ENCODE peak calls at places on chromosome 18, in seven cellular contexts. One of them, this sample, is unnamed.

GRCh38 chr18:9047715-9048114 is 54.8 kb upstream of the NDUFV2 start:
- DNase-seq in SK-N-SH: no peak
- DNase-seq in HCT116: no peak
- DNase-seq in HepG2: no peak
- DNase-seq in GM12878: no peak
- DNase-seq in Panc1: no peak
- DNase-seq in K562: no peak
- DNase-seq in this sample: no peak

GRCh38 chr18:7084766-7085080 is 32.9 kb downstream of the LAMA1 start:
- DNase-seq in GM12878: no peak
- DNase-seq in K562: no peak
- DNase-seq in SK-N-SH: no peak
- DNase-seq in HCT116: no peak
- DNase-seq in HepG2: no peak
- DNase-seq in Panc1: no peak
- DNase-seq in this sample: no peak

GRCh38 chr18:67805261-67805660 is 288.7 kb upstream of the DSEL start:
- DNase-seq in Panc1: no peak
- DNase-seq in GM12878: no peak
- DNase-seq in HepG2: no peak
- DNase-seq in SK-N-SH: no peak
- DNase-seq in HCT116: no peak
- DNase-seq in K562: no peak
- DNase-seq in this sample: no peak

GRCh38 chr18:31241900-31242409 is 76.0 kb upstream of the DSG1 start:
- DNase-seq in HepG2: peak
- DNase-seq in K562: peak
- DNase-seq in HCT116: peak
- DNase-seq in GM12878: no peak
- DNase-seq in Panc1: no peak
- DNase-seq in SK-N-SH: peak
- DNase-seq in this sample: peak

GRCh38 chr18:48929212-48929612 is 21.6 kb downstream of the SMAD7 start:
- DNase-seq in HCT116: no peak
- DNase-seq in K562: no peak
- DNase-seq in HepG2: no peak
- DNase-seq in GM12878: no peak
- DNase-seq in SK-N-SH: no peak
- DNase-seq in Panc1: no peak
- DNase-seq in this sample: no peak

GRCh38 chr18:73613706-73614340 is 533.8 kb downstream of the FBXO15 start:
- DNase-seq in HepG2: no peak
- DNase-seq in K562: no peak
- DNase-seq in GM12878: no peak
- DNase-seq in SK-N-SH: no peak
- DNase-seq in HCT116: no peak
- DNase-seq in Panc1: no peak
- DNase-seq in this sample: no peak

GRCh38 chr18:51288582-51288981 is 91.1 kb upstream of the MEX3C start:
- DNase-seq in K562: no peak
- DNase-seq in HCT116: no peak
- DNase-seq in SK-N-SH: no peak
- DNase-seq in GM12878: no peak
- DNase-seq in HepG2: no peak
- DNase-seq in Panc1: no peak
- DNase-seq in this sample: no peak

GRCh38 chr18:48949051-48949605 is 1.6 kb downstream of the SMAD7 start:
- DNase-seq in HCT116: no peak
- DNase-seq in Panc1: no peak
- DNase-seq in SK-N-SH: no peak
- DNase-seq in GM12878: no peak
- DNase-seq in HepG2: no peak
- DNase-seq in K562: no peak
- DNase-seq in this sample: no peak

GRCh38 chr18:49768051-49768391 is 45.3 kb downstream of the ACAA2 start:
- DNase-seq in GM12878: no peak
- DNase-seq in SK-N-SH: no peak
- DNase-seq in HepG2: peak
- DNase-seq in K562: no peak
- DNase-seq in HCT116: peak
- DNase-seq in Panc1: peak
- DNase-seq in this sample: peak

GRCh38 chr18:36600548-36600947 is 228.3 kb downstream of the TPGS2 start:
- DNase-seq in HCT116: no peak
- DNase-seq in HepG2: no peak
- DNase-seq in K562: no peak
- DNase-seq in SK-N-SH: no peak
- DNase-seq in Panc1: no peak
- DNase-seq in GM12878: no peak
- DNase-seq in this sample: no peak

GRCh38 chr18:75727479-75727878 is 300.0 kb upstream of the SMIM21 start:
- DNase-seq in SK-N-SH: peak
- DNase-seq in HCT116: peak
- DNase-seq in HepG2: peak
- DNase-seq in Panc1: peak
- DNase-seq in K562: peak
- DNase-seq in GM12878: no peak
- DNase-seq in this sample: peak

GRCh38 chr18:67232406-67232805 is 284.1 kb downstream of the DSEL start:
- DNase-seq in HCT116: no peak
- DNase-seq in GM12878: no peak
- DNase-seq in Panc1: no peak
- DNase-seq in SK-N-SH: no peak
- DNase-seq in K562: no peak
- DNase-seq in HepG2: no peak
- DNase-seq in this sample: peak

GRCh38 chr18:26190506-26190905 is 35.7 kb upstream of the TAF4B start:
- DNase-seq in Panc1: no peak
- DNase-seq in HepG2: no peak
- DNase-seq in SK-N-SH: no peak
- DNase-seq in HCT116: no peak
- DNase-seq in GM12878: peak
- DNase-seq in K562: no peak
- DNase-seq in this sample: no peak

GRCh38 chr18:3799515-3799914 is 349.5 kb downstream of the TGIF1 start:
- DNase-seq in K562: no peak
- DNase-seq in Panc1: no peak
- DNase-seq in HepG2: no peak
- DNase-seq in GM12878: no peak
- DNase-seq in HCT116: no peak
- DNase-seq in SK-N-SH: no peak
- DNase-seq in this sample: no peak

GRCh38 chr18:3118195-3119010 is 101.4 kb downstream of the MYOM1 start:
- DNase-seq in Panc1: no peak
- DNase-seq in HCT116: no peak
- DNase-seq in SK-N-SH: no peak
- DNase-seq in HepG2: peak
- DNase-seq in GM12878: no peak
- DNase-seq in K562: no peak
- DNase-seq in this sample: no peak

GRCh38 chr18:12860530-12860929 is 23.5 kb downstream of the PTPN2 start:
- DNase-seq in Panc1: no peak
- DNase-seq in K562: no peak
- DNase-seq in GM12878: no peak
- DNase-seq in HCT116: no peak
- DNase-seq in HepG2: no peak
- DNase-seq in SK-N-SH: no peak
- DNase-seq in this sample: no peak

GRCh38 chr18:12863687-12864086 is 20.4 kb downstream of the PTPN2 start:
- DNase-seq in GM12878: no peak
- DNase-seq in K562: no peak
- DNase-seq in Panc1: no peak
- DNase-seq in SK-N-SH: no peak
- DNase-seq in HepG2: no peak
- DNase-seq in HCT116: no peak
- DNase-seq in this sample: no peak

GRCh38 chr18:12862874-12863482 is 21.1 kb downstream of the PTPN2 start:
- DNase-seq in HCT116: no peak
- DNase-seq in SK-N-SH: no peak
- DNase-seq in K562: no peak
- DNase-seq in GM12878: no peak
- DNase-seq in Panc1: no peak
- DNase-seq in HepG2: no peak
- DNase-seq in this sample: no peak

GRCh38 chr18:12861637-12862036 is 22.4 kb downstream of the PTPN2 start:
- DNase-seq in HepG2: no peak
- DNase-seq in GM12878: no peak
- DNase-seq in Panc1: no peak
- DNase-seq in SK-N-SH: no peak
- DNase-seq in HCT116: no peak
- DNase-seq in K562: no peak
- DNase-seq in this sample: no peak

DNA sequence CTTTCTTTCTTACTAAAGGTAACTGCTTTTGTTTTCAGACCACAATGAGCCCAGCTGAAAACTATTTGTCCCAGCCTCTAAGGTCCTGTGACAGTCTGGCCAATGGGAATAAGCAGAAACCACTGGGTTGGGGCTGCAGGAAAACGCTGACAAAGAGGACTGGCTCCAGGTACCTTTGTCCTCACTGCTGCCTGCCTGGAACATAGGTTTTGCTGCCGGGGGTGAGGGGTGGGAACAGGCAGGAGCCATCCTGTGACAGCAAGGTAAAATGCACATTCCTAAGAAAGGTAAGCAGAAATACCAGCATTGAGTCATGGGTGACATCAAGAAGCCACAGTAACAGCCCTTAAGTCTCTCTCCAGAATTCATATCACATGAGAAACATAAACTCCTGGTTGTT is 21.6 kb downstream of the PTPN2 start:
- DNase-seq in SK-N-SH: no peak
- DNase-seq in K562: no peak
- DNase-seq in GM12878: no peak
- DNase-seq in HepG2: no peak
- DNase-seq in Panc1: no peak
- DNase-seq in HCT116: no peak
- DNase-seq in this sample: peak
- TF ChIP-seq SIN3A in SK-N-SH: no peak
- TF ChIP-seq SIN3A in K562: no peak
- TF ChIP-seq SIN3A in GM12878: no peak
- TF ChIP-seq SIN3A in HepG2: no peak
- TF ChIP-seq SIN3A in Panc1: no peak
- TF ChIP-seq SIN3A in HCT116: no peak
- TF ChIP-seq SIN3A in this sample: no peak

DNA sequence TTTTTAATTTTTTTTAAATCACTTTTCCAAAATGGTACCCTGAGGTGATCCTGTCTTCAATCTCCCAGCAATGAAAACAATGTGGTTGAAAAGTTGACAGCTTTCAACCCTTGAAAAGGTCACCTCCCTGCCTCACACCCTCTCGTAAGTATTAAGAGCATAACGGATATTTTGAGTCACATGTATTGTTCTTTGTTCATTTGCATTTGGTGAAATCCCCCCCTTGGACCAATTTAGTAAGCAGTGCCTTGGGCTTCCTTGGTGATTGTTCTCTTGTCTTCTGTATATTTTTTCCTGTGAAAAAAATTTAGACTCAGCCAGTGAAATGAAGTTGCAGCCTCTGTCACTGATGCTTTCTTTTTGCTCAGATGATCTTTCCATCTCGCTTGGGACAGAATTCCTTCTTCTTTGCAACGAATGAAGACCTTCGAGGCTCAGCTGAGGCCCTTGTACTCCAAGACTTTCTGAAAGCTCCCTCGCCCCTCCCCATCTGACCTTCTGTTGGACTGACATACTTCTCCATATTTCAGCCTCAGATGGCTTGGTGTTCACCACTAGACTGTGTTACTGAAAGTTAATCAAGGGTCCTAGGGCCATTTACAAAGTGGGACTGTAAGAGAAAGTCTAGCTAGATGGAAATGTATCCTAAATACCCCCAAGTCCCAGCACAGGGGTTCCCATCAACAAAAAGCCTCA is 158.4 kb downstream of the BCL2 start:
- DNase-seq in GM12878: peak
- DNase-seq in HCT116: no peak
- DNase-seq in HepG2: no peak
- DNase-seq in SK-N-SH: no peak
- DNase-seq in K562: no peak
- DNase-seq in Panc1: no peak
- DNase-seq in this sample: no peak
- TF ChIP-seq SIN3A in GM12878: no peak
- TF ChIP-seq SIN3A in HCT116: no peak
- TF ChIP-seq SIN3A in HepG2: no peak
- TF ChIP-seq SIN3A in SK-N-SH: no peak
- TF ChIP-seq SIN3A in K562: no peak
- TF ChIP-seq SIN3A in Panc1: no peak
- TF ChIP-seq SIN3A in this sample: no peak

DNA sequence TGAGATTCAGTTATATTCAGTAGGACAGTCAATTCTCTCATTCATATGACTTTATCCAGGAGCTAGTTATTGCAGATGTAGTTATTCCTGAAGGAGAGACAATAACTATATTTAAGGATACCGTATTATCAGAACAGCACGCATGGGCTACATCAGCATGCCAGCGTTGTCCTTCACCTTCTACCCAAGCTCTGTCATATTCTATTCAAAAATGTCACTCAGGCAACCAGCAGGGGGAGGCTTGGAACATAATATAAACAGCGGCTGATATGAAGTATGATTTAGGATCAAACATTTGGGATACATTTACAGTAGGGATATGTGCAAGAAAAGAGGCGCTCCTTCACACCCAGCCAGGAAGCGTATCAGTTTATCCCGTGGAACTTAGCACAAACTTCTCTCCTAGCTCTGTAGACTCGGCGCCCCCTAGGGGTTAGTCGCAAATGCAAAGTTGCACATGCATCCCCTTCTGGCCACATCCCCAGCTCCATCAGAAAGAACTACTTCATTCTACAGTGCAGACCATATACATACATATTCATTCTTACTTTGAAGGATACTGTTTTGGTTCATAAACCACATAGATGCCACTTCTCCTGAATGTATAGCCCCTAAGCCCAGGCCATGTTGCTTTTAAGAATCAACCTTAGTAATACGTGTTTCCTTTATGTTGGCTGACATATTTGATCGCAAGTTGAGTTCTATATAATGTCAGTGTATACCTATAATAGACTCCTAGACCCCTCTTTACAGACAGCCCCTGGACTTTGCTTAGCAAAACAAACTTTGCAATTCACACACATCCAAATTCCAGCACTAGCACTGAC is 759.4 kb downstream of the ADCYAP1 start:
- DNase-seq in GM12878: no peak
- DNase-seq in HCT116: peak
- DNase-seq in K562: peak
- DNase-seq in Panc1: peak
- DNase-seq in HepG2: peak
- DNase-seq in SK-N-SH: peak
- DNase-seq in this sample: peak
- TF ChIP-seq SIN3A in GM12878: no peak
- TF ChIP-seq SIN3A in HCT116: no peak
- TF ChIP-seq SIN3A in K562: no peak
- TF ChIP-seq SIN3A in Panc1: no peak
- TF ChIP-seq SIN3A in HepG2: no peak
- TF ChIP-seq SIN3A in SK-N-SH: no peak
- TF ChIP-seq SIN3A in this sample: no peak

DNA sequence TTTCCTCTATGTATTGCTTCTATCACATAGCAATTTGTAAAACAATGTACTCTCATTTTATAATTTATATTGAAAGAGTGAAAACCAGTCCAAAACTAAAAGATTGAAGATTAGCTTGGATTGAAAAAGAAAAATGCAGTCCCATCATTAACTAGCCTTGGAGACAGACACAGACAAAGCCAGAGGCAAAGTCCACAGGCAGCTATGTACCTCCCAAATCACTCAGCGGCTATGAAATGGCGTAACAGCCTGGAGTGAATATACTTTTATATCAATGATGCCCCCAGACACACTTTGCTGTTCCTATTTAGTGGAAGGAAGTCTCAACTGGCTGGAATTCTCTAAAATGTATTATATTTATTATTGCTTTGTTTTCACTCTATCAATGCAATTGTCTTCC is 33.6 kb upstream of the DOK6 start:
- DNase-seq in Panc1: no peak
- DNase-seq in HepG2: peak
- DNase-seq in SK-N-SH: no peak
- DNase-seq in GM12878: no peak
- DNase-seq in K562: no peak
- DNase-seq in HCT116: no peak
- DNase-seq in this sample: no peak
- TF ChIP-seq SIN3A in Panc1: no peak
- TF ChIP-seq SIN3A in HepG2: no peak
- TF ChIP-seq SIN3A in SK-N-SH: no peak
- TF ChIP-seq SIN3A in GM12878: no peak
- TF ChIP-seq SIN3A in K562: no peak
- TF ChIP-seq SIN3A in HCT116: no peak
- TF ChIP-seq SIN3A in this sample: no peak

This sample was measured in H1.